ENCODE peak calls at places on chromosomes 13 and 19, in nine cellular contexts. B is PC-3; X is heart right ventricle; V is CD8-positive, alpha-beta T cell; L is fibroblast of lung; T is thoracic aorta; M is ascending aorta; H is cardiac muscle cell; D is suprapubic skin. E is an unnamed sample. For H3K36me3, the result is how much of the 10 kb centered on the place peaks cover.

GRCh38 chr13:60397693-60398437 is 845 bp downstream of the TDRD3 start:
- DNase-seq in X (peak), D (peak), V (peak), T (no peak), L (peak), B (peak), H (peak), M (peak), E (peak)

GRCh38 chr19:29255912-29256311 is 43.0 kb upstream of the UQCRFS1 start:
- DNase-seq in T (no peak), L (no peak), D (no peak), X (no peak), M (no peak), V (no peak), H (no peak), B (no peak), E (no peak)

GRCh38 chr19:52748336-52748950 is 13.6 kb upstream of the ZNF611 start:
- DNase-seq in X (peak), M (no peak), B (peak), V (no peak), T (no peak), L (peak), H (peak), D (no peak), E (no peak)

GRCh38 chr13:72931311-72931710 is 127.5 kb upstream of the KLF5 start:
- DNase-seq in M (no peak), X (no peak), V (no peak), D (no peak), B (peak), T (no peak), H (no peak), L (no peak), E (no peak)

GRCh38 chr19:1213391-1214286 is 8.1 kb downstream of the STK11 start:
- DNase-seq in M (peak), B (no peak), X (peak), D (no peak), L (peak), H (peak), V (no peak), T (no peak), E (peak)

GRCh38 chr19:871446-872265 is 12.2 kb downstream of the CFD start:
- DNase-seq in D (no peak), T (no peak), V (no peak), X (no peak), B (no peak), L (peak), M (no peak), H (peak), E (no peak)

GRCh38 chr13:107099661-107100060 is 531.7 kb upstream of the ARGLU1 start:
- DNase-seq in V (no peak), M (no peak), T (no peak), B (peak), H (no peak), D (no peak), L (peak), X (no peak), E (no peak)

GRCh38 chr13:29496241-29496712 is 99.2 kb downstream of the SLC7A1 start:
- DNase-seq in V (no peak), D (no peak), T (no peak), B (peak), M (peak), X (peak), L (no peak), H (peak), E (no peak)

GRCh38 chr13:33610471-33611015 is 207.4 kb upstream of the RFC3 start:
- DNase-seq in T (no peak), H (peak), M (peak), V (peak), L (no peak), D (no peak), X (peak), B (no peak), E (peak)

GRCh38 chr13:94711561-94712286 is 621 bp downstream of the SOX21 start:
- DNase-seq in M (no peak), T (no peak), H (peak), L (peak), D (no peak), B (peak), X (no peak), V (no peak), E (no peak)

GRCh38 chr13:54637377-54637776 is 1608.8 kb downstream of the OLFM4 start:
- DNase-seq in H (peak), M (no peak), B (peak), T (no peak), X (no peak), V (no peak), L (peak), D (no peak), E (no peak)

GRCh38 chr13:36857273-36857672 is 38.3 kb downstream of the RFXAP start:
- DNase-seq in H (no peak), D (no peak), V (no peak), L (no peak), X (no peak), B (no peak), M (no peak), T (no peak), E (no peak)

GRCh38 chr13:83943530-83944279 is 61.4 kb upstream of the SLITRK1 start:
- DNase-seq in D (no peak), L (peak), T (no peak), V (no peak), H (peak), X (no peak), B (peak), M (no peak), E (no peak)

GRCh38 chr13:106407338-106407737 is 128.1 kb downstream of the EFNB2 start:
- DNase-seq in X (no peak), B (peak), T (no peak), M (no peak), D (no peak), H (no peak), V (no peak), L (no peak), E (no peak)

GRCh38 chr13:36158606-36159005 is 27.4 kb upstream of the DCLK1 start:
- DNase-seq in M (no peak), T (no peak), H (no peak), V (no peak), X (no peak), D (no peak), L (no peak), B (peak), E (no peak)

GRCh38 chr19:38975214-38975860 is at the start of gene FBXO17:
- DNase-seq in M (peak), V (no peak), T (no peak), L (peak), D (peak), H (peak), B (no peak), X (peak), E (peak)

GRCh38 chr13:19726611-19727010 is 56.1 kb downstream of the PSPC1 start:
- DNase-seq in M (no peak), T (no peak), D (no peak), L (no peak), B (no peak), V (no peak), H (peak), X (no peak), E (no peak)

GRCh38 chr13:91946498-91947070 is 548.2 kb downstream of the GPC5 start:
- DNase-seq in T (no peak), D (no peak), V (no peak), L (peak), B (peak), H (peak), X (no peak), M (no peak), E (no peak)

GRCh38 chr19:4373601-4374441 is 26.5 kb downstream of the SH3GL1 start:
- DNase-seq in X (peak), L (peak), M (peak), T (no peak), H (peak), B (no peak), D (peak), V (no peak), E (peak)

GRCh38 chr13:37531054-37531453 is 67.5 kb downstream of the POSTN start:
- DNase-seq in V (no peak), T (no peak), L (no peak), H (peak), X (no peak), D (no peak), B (no peak), M (no peak), E (no peak)

GRCh38 chr19:51698296-51698695 is 5.2 kb downstream of the SPACA6 start:
- DNase-seq in T (no peak), X (no peak), D (peak), H (no peak), L (no peak), V (no peak), M (peak), B (no peak), E (no peak)

GRCh38 chr13:25806304-25806974 is 245.4 kb downstream of the SHISA2 start:
- DNase-seq in X (no peak), T (no peak), D (no peak), M (no peak), B (peak), H (no peak), V (no peak), L (peak), E (no peak)

GRCh38 chr19:16325161-16325527 is 518 bp downstream of the KLF2 start:
- DNase-seq in X (no peak), H (no peak), B (no peak), T (no peak), L (no peak), M (no peak), V (peak), D (no peak), E (peak)

DNA sequence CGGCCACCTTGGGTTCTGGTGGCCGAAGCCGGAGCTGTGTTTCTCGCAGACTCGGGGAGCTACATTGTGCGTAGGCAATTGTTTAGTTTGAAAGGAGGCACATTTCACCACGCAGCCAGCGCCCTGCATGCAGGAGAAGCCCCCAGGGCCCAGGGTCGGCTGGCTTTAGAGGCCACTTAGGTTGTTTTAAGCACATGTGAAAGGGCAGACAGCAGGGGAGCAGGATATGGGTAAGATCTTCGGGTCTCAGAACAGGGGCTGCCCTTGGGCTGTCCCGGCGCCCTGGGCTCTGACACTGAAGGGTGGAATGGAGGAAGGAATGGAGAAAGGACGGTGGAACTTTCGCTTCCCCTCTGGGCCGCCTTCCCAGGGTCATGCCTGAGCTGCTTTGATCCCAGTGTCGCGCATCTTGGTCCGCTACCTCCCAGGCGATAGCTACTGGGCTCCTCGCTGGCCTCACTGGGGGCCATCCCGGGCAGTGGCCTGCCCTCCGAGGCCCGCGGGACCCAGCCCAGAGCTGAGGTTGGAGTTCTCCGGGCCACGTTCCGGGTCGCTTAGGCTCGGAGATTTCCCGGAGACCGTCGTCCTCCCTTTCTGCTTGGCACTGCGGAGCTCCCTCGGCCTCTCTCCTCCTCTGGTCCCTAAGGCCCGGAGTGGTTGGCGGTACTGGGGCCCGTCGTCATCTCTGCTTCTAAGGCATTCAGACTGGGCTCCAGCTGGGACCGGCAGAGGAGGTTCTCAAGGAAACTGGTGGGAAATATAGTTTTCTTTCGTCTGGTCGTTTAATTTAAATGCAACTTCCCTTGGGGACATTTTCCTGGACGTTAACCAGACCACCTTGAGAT is 4.3 kb upstream of the POU4F1 start:
- DNase-seq in H (no peak), V (no peak), L (peak), D (no peak), T (no peak), X (no peak), M (no peak), B (no peak), E (no peak)
- TF ChIP-seq CTCF in H (no peak), V (no peak), L (no peak), D (no peak), T (no peak), X (no peak), M (no peak), B (no peak), E (no peak)

GRCh38 chr19:45294291-45295029 is 28.2 kb downstream of the CKM start:
- DNase-seq in L (peak), H (no peak), V (no peak), M (peak), T (no peak), B (no peak), D (no peak), X (peak), E (peak)
- H3K36me3 ChIP-seq in L (under half), H (under half), V (under half), M (half or more), T (under half), B (under half), D (half or more), X (half or more), E (under half)

GRCh38 chr13:31896427-31896826 is 135.1 kb upstream of the FRY start:
- DNase-seq in B (no peak), T (no peak), H (peak), X (peak), L (peak), M (peak), D (no peak), V (no peak), E (peak)
- TF ChIP-seq CTCF in B (no peak), T (no peak), H (no peak), X (no peak), L (no peak), M (no peak), D (no peak), V (no peak), E (no peak)

GRCh38 chr19:55238030-55238429 is 9.5 kb upstream of the TMEM86B start:
- DNase-seq in T (no peak), L (no peak), H (no peak), M (no peak), B (no peak), X (no peak), V (no peak), D (no peak), E (no peak)
- H3K36me3 ChIP-seq in T (half or more), L (under half), H (under half), M (half or more), B (half or more), X (half or more), V (half or more), D (half or more), E (half or more)

E was measured in heart left ventricle.